ENCODE peak calls at places on chromosomes 13 and 19, in five cellular contexts. One of them, this sample, is unnamed.
A peak's percentile ranks its signal among the peaks of the same experiment; 100 is the strongest.

GRCh38 chr13:110298566-110299321 is 8.2 kb downstream of the COL4A1 start:
- DNase-seq in HCT116: no peak
- DNase-seq in HepG2: no peak
- DNase-seq in H1: peak; percentile 57
- DNase-seq in A549: no peak
- DNase-seq in this sample: no peak

GRCh38 chr19:19278315-19278714 is 5.2 kb upstream of the TM6SF2 start:
- DNase-seq in A549: no peak
- DNase-seq in H1: no peak
- DNase-seq in HCT116: no peak
- DNase-seq in HepG2: no peak
- DNase-seq in this sample: no peak

GRCh38 chr13:85650613-85651012 is 148.6 kb downstream of the SLITRK6 start:
- DNase-seq in H1: no peak
- DNase-seq in HepG2: no peak
- DNase-seq in HCT116: no peak
- DNase-seq in A549: no peak
- DNase-seq in this sample: no peak

GRCh38 chr13:110690516-110690915 is 15.4 kb downstream of the CARS2 start:
- DNase-seq in A549: no peak
- DNase-seq in HepG2: no peak
- DNase-seq in HCT116: no peak
- DNase-seq in H1: no peak
- DNase-seq in this sample: no peak

GRCh38 chr13:79231887-79232286 is 174.2 kb downstream of the RBM26 start:
- DNase-seq in HepG2: no peak
- DNase-seq in HCT116: no peak
- DNase-seq in H1: no peak
- DNase-seq in A549: no peak
- DNase-seq in this sample: no peak

GRCh38 chr13:109224033-109224432 is 562.4 kb downstream of the IRS2 start:
- DNase-seq in A549: no peak
- DNase-seq in HCT116: no peak
- DNase-seq in HepG2: no peak
- DNase-seq in H1: no peak
- DNase-seq in this sample: no peak

GRCh38 chr13:59447846-59448620 is 715.7 kb downstream of the DIAPH3 start:
- DNase-seq in H1: no peak
- DNase-seq in A549: no peak
- DNase-seq in HCT116: no peak
- DNase-seq in HepG2: peak; percentile 5
- DNase-seq in this sample: peak; percentile 75

GRCh38 chr13:109767023-109767422 is 19.4 kb downstream of the IRS2 start:
- DNase-seq in H1: no peak
- DNase-seq in A549: no peak
- DNase-seq in HCT116: no peak
- DNase-seq in HepG2: no peak
- DNase-seq in this sample: no peak

GRCh38 chr19:12825259-12826131 is 8.9 kb downstream of the RTBDN start:
- DNase-seq in A549: no peak
- DNase-seq in H1: peak; percentile 98
- DNase-seq in HepG2: no peak
- DNase-seq in HCT116: no peak
- DNase-seq in this sample: no peak

GRCh38 chr19:45630463-45630862 is 8.7 kb downstream of the EML2 start:
- DNase-seq in A549: peak; percentile 63
- DNase-seq in HepG2: no peak
- DNase-seq in HCT116: peak; percentile 67
- DNase-seq in H1: no peak
- DNase-seq in this sample: peak; percentile 96

GRCh38 chr13:56457535-56458200 is 683.0 kb upstream of the PRR20A start:
- DNase-seq in A549: no peak
- DNase-seq in HCT116: no peak
- DNase-seq in HepG2: no peak
- DNase-seq in H1: no peak
- DNase-seq in this sample: no peak

GRCh38 chr19:15812059-15812722 is 3.3 kb downstream of the OR10H1 start:
- DNase-seq in HepG2: no peak
- DNase-seq in HCT116: peak; percentile 72
- DNase-seq in H1: no peak
- DNase-seq in A549: no peak
- DNase-seq in this sample: no peak

GRCh38 chr19:14150041-14150769 is 13.8 kb upstream of the ASF1B start:
- DNase-seq in HepG2: no peak
- DNase-seq in H1: no peak
- DNase-seq in A549: no peak
- DNase-seq in HCT116: no peak
- DNase-seq in this sample: no peak

GRCh38 chr19:38183227-38183914 is 40.7 kb downstream of the DPF1 start:
- DNase-seq in HCT116: no peak
- DNase-seq in A549: no peak
- DNase-seq in H1: peak; percentile 93
- DNase-seq in HepG2: no peak
- DNase-seq in this sample: no peak

GRCh38 chr13:26485786-26486185 is 71.7 kb upstream of the WASF3 start:
- DNase-seq in A549: no peak
- DNase-seq in H1: no peak
- DNase-seq in HepG2: no peak
- DNase-seq in HCT116: no peak
- DNase-seq in this sample: no peak

GRCh38 chr13:48436661-48437242 is 23.8 kb upstream of the LPAR6 start:
- DNase-seq in H1: no peak
- DNase-seq in A549: no peak
- DNase-seq in HCT116: no peak
- DNase-seq in HepG2: no peak
- DNase-seq in this sample: no peak

GRCh38 chr13:19864018-19864338 is 529 bp upstream of the ZMYM5 start:
- DNase-seq in HCT116: no peak
- DNase-seq in HepG2: no peak
- DNase-seq in H1: no peak
- DNase-seq in A549: no peak
- DNase-seq in this sample: no peak

GRCh38 chr19:39474139-39474620 is 6.5 kb upstream of the TIMM50 start:
- DNase-seq in HCT116: no peak
- DNase-seq in A549: peak; percentile 89
- DNase-seq in HepG2: peak; percentile 30
- DNase-seq in H1: peak; percentile 96
- DNase-seq in this sample: peak; percentile 22

DNA sequence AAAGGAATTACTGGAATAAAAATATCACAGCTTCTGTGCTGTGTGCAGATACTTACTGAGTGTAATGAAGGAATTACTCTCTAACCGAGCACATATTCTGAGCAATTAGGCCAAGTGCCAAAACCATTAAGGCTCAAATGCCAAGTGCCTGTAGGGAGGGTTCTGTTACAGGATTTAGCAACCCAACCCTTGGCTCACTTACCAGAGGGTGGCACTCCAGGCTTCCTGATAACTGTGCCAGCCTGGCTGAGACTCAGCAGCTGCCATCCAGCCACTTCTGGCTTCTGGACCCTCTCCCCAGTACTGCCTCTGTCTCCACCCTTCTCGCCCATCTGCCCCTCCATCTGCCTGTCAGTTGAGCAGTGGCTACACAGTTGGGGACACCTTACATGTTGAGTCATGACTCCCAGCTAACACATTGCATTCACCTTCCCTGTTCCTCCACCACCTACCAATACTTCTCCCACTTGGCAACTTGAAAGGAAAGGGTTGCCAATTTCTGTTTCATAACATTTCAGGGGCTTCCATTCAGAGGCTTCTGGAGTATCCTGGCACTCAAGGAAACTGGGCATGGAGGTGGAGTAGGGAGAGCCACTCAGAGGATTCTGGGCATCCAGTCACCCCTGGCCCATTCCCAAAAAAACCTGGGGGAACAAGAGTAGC is 110.5 kb downstream of the COG6 start:
- DNase-seq in HCT116: no peak
- DNase-seq in H1: no peak
- DNase-seq in A549: no peak
- DNase-seq in HepG2: no peak
- DNase-seq in this sample: no peak
- TF ChIP-seq RAD21 in HCT116: peak; percentile 63
- TF ChIP-seq RAD21 in H1: peak; percentile 90
- TF ChIP-seq RAD21 in A549: peak; percentile 38
- TF ChIP-seq RAD21 in HepG2: no peak
- TF ChIP-seq RAD21 in this sample: peak; percentile 40

GRCh38 chr13:94595006-94595942 is 678 bp downstream of the TGDS start:
- DNase-seq in A549: peak; percentile 11
- DNase-seq in H1: no peak
- DNase-seq in HCT116: no peak
- DNase-seq in HepG2: no peak
- DNase-seq in this sample: peak; percentile 30
- TF ChIP-seq RAD21 in A549: no peak
- TF ChIP-seq RAD21 in H1: no peak
- TF ChIP-seq RAD21 in HCT116: no peak
- TF ChIP-seq RAD21 in HepG2: no peak
- TF ChIP-seq RAD21 in this sample: no peak

GRCh38 chr13:32723987-32724386 is 137.7 kb downstream of the PDS5B start:
- DNase-seq in H1: no peak
- DNase-seq in HCT116: no peak
- DNase-seq in HepG2: no peak
- DNase-seq in A549: no peak
- DNase-seq in this sample: no peak
- TF ChIP-seq RAD21 in H1: no peak
- TF ChIP-seq RAD21 in HCT116: no peak
- TF ChIP-seq RAD21 in HepG2: no peak
- TF ChIP-seq RAD21 in A549: no peak
- TF ChIP-seq RAD21 in this sample: no peak

GRCh38 chr19:28066988-28067387 is 1146.0 kb downstream of the UQCRFS1 start:
- DNase-seq in HepG2: no peak
- DNase-seq in H1: no peak
- DNase-seq in HCT116: no peak
- DNase-seq in A549: no peak
- DNase-seq in this sample: no peak

GRCh38 chr19:28067882-28068281 is 1145.1 kb downstream of the UQCRFS1 start:
- DNase-seq in H1: no peak
- DNase-seq in HepG2: no peak
- DNase-seq in A549: no peak
- DNase-seq in HCT116: no peak
- DNase-seq in this sample: no peak

GRCh38 chr19:28065026-28065425 is 1147.9 kb downstream of the UQCRFS1 start:
- DNase-seq in H1: no peak
- DNase-seq in HepG2: no peak
- DNase-seq in HCT116: no peak
- DNase-seq in A549: no peak
- DNase-seq in this sample: no peak

GRCh38 chr19:28063702-28064101 is 1149.2 kb downstream of the UQCRFS1 start:
- DNase-seq in HepG2: no peak
- DNase-seq in H1: no peak
- DNase-seq in A549: no peak
- DNase-seq in HCT116: no peak
- DNase-seq in this sample: no peak

DNA sequence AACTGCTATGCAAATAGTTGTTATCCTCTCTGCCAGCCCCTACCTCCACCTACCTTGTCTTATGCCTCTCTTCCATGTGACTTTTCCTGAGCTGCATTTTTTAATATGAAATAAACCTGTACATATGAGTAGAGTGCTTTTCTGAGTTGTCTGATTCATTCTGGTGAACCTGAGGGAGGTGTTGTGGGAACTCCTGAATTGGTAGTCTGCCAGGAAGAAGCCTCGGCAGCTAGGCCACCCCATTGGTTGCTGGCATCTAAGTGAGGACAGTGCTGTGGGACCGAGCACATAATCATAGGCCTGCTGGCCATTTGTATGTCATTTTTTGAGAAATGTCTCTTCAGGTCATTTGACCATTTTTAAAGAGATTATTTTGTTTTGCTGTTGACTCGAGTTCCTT is 1146.8 kb downstream of the UQCRFS1 start:
- DNase-seq in A549: no peak
- DNase-seq in HCT116: no peak
- DNase-seq in HepG2: no peak
- DNase-seq in H1: no peak
- DNase-seq in this sample: no peak
- TF ChIP-seq RAD21 in A549: no peak
- TF ChIP-seq RAD21 in HCT116: no peak
- TF ChIP-seq RAD21 in HepG2: no peak
- TF ChIP-seq RAD21 in H1: no peak
- TF ChIP-seq RAD21 in this sample: no peak

DNA sequence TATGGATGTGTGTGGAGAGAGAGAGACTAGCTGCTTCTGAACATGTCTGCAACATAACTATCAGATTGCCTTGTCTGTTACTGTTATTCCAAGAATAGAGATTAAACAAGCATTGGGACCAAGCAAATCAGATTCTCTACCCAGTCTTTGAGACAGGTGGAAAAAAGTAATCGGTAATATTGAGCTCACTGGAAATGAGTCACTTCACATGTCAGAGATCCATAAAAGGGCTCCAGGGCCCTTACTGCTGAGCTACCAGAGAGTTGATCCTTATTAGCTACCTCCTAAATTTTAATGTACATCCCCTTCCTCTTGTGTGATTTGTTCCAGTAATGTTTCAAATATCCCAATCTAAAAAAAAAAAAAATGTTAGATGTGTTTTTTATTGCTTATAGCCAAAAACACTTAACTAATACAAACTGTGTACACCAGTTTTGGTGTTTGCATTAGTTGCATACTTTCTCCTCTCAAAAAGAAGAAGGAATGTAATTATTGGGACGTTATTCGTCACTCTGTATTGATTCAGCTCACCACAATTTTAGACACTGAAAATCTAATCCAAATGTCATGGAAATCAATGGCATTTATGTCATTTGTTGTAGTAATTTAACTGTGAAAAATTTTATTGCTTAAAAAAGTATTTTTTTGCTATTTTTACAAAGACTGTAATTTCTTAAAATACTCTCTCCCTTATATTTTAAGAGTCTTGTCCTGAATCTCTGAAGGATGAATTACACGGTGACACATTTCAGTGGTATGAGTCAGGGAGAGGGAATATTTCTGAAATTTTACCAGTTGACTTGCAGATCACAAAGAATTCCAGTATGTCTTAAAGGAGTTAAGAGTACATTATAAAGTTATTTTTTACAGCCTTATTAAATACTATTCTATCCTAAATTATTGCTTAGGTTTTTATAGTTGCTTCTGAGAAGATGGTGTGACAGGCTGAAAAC is 2117.7 kb downstream of the PCDH9 start:
- DNase-seq in HepG2: no peak
- DNase-seq in H1: no peak
- DNase-seq in A549: no peak
- DNase-seq in HCT116: no peak
- DNase-seq in this sample: peak; percentile 55
- TF ChIP-seq RAD21 in HepG2: no peak
- TF ChIP-seq RAD21 in H1: no peak
- TF ChIP-seq RAD21 in A549: no peak
- TF ChIP-seq RAD21 in HCT116: no peak
- TF ChIP-seq RAD21 in this sample: no peak

This sample was measured in IMR-90.